ENCODE peak calls at places on chromosomes 12 and 14, in five cellular contexts. D, Q, E, K and H are unnamed samples.

GRCh38 chr12:53060721-53061276 is 10.9 kb downstream of the TNS2 start:
- DNase-seq in E (no peak), D (peak; percentile 49), K (no peak), Q (no peak), H (peak; percentile 64)

GRCh38 chr12:57430931-57431566 is at the start of gene R3HDM2:
- DNase-seq in K (peak; percentile 96), E (peak; percentile 96), D (peak; percentile 97), Q (peak; percentile 99), H (peak; percentile 96)

GRCh38 chr14:69010632-69011031 is 31.5 kb upstream of the ACTN1 start:
- DNase-seq in Q (no peak), E (no peak), D (no peak), K (no peak), H (no peak)

GRCh38 chr14:31894351-31894750 is 182.8 kb upstream of the ARHGAP5 start:
- DNase-seq in Q (no peak), E (no peak), K (no peak), D (no peak), H (no peak)

GRCh38 chr14:24868389-24868788 is 181.6 kb downstream of the STXBP6 start:
- DNase-seq in K (no peak), E (no peak), Q (no peak), D (no peak), H (no peak)

GRCh38 chr14:50944647-50945413 is 547 bp upstream of the PYGL start:
- DNase-seq in D (peak; percentile 56), E (peak; percentile 49), Q (no peak), K (peak; percentile 35), H (peak; percentile 57)

GRCh38 chr12:70052931-70053497 is 190.2 kb upstream of the CNOT2 start:
- DNase-seq in E (peak; percentile 73), D (no peak), Q (no peak), K (peak; percentile 67), H (peak; percentile 3)

GRCh38 chr14:88551936-88552565 is 2.8 kb downstream of the PTPN21 start:
- DNase-seq in Q (peak; percentile 52), K (peak; percentile 19), E (no peak), D (peak; percentile 57), H (peak; percentile 17)

GRCh38 chr12:91902860-91903683 is 242.6 kb downstream of the BTG1 start:
- DNase-seq in Q (no peak), D (no peak), K (peak; percentile 46), E (no peak), H (no peak)

GRCh38 chr12:97235102-97235501 is 227.5 kb upstream of the RMST start:
- DNase-seq in K (no peak), Q (peak; percentile 48), D (no peak), E (no peak), H (no peak)

GRCh38 chr12:109760930-109761630 is 47.5 kb downstream of the FAM222A start:
- DNase-seq in E (peak; percentile 10), D (peak; percentile 21), Q (peak; percentile 41), K (no peak), H (no peak)

DNA sequence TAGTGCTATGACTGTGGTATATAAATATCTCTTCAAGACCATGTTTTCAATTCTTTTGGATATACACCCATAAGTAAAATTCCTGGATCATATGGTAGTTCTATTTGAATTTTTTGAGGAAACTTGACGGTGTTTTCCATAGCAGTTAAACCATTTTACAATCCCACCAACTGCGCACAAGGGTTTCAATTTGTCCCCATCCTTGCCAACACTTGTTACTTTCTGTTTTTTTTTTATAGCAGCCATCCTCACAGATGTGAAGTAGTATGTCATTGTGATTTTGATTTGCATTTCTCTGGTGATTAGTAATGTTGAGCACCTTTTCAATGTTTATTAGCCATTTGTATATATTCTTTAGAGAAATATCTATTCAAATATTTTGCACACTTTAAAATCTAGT is 14.5 kb upstream of the A2M start:
- DNase-seq in E (no peak), K (no peak), Q (no peak), D (no peak), H (no peak)
- TF ChIP-seq POLR2A in E (no peak), K (no peak), Q (no peak), D (no peak), H (no peak)

GRCh38 chr12:101750152-101750551 is 10.9 kb upstream of the SYCP3 start:
- DNase-seq in E (no peak), K (no peak), Q (no peak), D (no peak), H (no peak)
- H3K36me3 ChIP-seq in E (peaks cover 52% of the 10 kb centered on the region), K (peaks cover 21% of the 10 kb centered on the region), Q (peaks cover 26% of the 10 kb centered on the region), D (no peaks in the 10 kb centered on the region), H (peaks cover 10% of the 10 kb centered on the region)

DNA sequence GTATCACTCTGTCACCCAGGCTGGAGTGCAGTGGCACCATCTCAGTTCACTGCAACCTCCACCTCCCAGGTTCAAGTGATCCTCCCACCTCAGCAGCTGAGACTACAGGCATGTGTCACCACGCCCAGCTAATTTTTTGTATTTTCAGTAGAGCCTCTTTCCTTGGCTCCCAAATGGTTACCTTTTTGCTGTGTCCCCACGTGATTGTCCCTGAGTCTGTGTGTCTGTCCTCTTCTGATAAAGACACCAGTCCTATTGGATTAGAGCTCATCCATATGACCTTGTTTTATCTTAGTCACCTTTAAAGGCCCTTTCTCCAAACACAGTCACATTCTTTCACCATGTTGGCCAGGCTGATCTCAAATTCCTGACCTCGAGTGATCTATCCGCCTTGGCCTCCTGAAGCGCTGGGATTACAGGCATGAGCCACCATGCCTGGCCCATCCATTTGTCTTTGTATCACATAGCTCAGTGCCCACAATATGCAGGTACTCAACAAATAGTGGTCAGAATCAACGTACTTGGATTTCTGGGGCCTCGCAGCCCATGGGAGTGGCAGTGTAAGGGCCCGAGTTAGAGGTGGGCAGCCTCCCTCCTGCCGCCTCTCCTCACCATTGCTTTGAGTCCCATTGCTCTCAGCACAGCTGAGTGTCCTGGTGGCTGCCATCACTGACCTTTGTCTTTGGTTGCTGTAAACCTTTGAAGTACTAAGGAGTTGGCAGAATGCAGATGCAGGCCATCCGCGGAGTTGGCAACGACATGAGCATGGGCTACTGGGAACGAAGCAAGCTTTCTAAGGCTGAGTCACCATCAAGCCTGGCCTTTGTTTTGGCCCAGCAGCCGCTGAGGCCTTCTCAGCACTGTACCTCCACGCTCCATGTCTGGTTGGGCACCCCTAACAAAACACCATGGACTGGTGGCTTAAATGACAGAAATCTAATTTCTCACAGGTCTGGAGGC is 9.3 kb downstream of the TPCN1 start:
- DNase-seq in Q (no peak), K (no peak), E (no peak), D (peak; percentile 44), H (peak; percentile 21)
- H3K4me1 ChIP-seq in Q (peaks cover 19% of the 10 kb centered on the region), K (peaks cover 7% of the 10 kb centered on the region), E (peaks cover 43% of the 10 kb centered on the region), D (no peaks in the 10 kb centered on the region), H (peaks cover 79% of the 10 kb centered on the region)

GRCh38 chr12:27221625-27222387 is 22.3 kb upstream of the STK38L start:
- DNase-seq in E (no peak), Q (no peak), K (no peak), D (no peak), H (no peak)

GRCh38 chr12:27220988-27221345 is 23.1 kb upstream of the STK38L start:
- DNase-seq in Q (no peak), E (no peak), D (no peak), K (no peak), H (no peak)

GRCh38 chr12:27217590-27217989 is 26.5 kb upstream of the STK38L start:
- DNase-seq in K (no peak), E (no peak), Q (no peak), D (no peak), H (no peak)

GRCh38 chr12:27219693-27220056 is 24.4 kb upstream of the STK38L start:
- DNase-seq in Q (no peak), D (no peak), E (no peak), K (no peak), H (no peak)

DNA sequence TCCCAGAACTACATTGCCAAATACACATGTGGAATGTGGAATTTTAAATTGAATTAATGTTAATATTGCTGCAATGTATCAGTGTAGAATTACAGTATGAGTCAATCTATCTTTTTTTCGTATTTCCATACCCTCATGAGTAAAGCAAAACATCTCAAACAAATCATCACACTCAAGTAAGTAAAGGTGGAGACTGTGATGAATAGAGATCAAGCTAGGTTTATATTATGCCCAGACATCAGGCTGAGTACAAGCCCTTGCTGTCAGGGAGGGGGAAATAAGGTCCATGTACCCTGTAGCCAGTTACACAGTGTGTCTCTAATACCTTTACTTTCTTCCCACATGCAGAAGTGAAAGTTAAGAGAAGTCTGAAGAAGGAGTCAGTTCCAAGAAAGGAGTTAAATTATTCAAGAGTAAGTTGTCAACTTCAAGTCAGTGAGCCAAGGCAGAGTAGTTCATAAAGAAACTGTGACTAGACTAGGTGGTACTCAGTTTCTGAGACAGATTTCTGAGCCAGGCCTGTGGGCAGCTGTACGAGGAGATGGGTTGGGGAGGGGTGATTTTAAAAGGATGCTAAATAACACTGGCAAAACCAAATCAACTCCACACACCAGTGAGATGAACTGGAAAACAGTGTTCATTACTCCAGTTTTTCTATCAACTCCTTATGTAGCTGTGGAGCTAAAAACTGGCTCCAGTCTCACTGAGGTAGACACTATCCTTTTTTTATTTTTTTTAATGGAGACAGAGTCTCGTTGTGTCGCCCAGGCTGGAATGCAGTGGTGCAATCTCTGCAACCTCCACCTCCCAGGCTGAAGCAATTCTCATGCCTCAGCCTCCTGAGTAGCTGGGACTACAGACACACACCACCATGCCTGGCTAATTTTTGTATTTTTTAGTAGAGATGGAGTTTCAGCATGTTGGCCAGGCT is 23.8 kb upstream of the STK38L start:
- DNase-seq in E (no peak), Q (no peak), K (peak; percentile 28), D (no peak), H (no peak)
- TF ChIP-seq POLR2A in E (no peak), Q (no peak), K (no peak), D (no peak), H (no peak)

GRCh38 chr12:105198961-105199360 is 37.0 kb downstream of the APPL2 start:
- DNase-seq in E (no peak), D (no peak), Q (no peak), K (no peak), H (no peak)
- H3K36me3 ChIP-seq in E (peaks cover 53% of the 10 kb centered on the region), D (no peaks in the 10 kb centered on the region), Q (peaks cover 3% of the 10 kb centered on the region), K (peaks cover 69% of the 10 kb centered on the region), H (peaks cover 14% of the 10 kb centered on the region)

GRCh38 chr12:3134526-3135135 is 57.5 kb downstream of the TSPAN9 start:
- DNase-seq in K (no peak), E (no peak), Q (no peak), D (no peak), H (no peak)
- H3K4me1 ChIP-seq in K (peaks cover 21% of the 10 kb centered on the region), E (peaks cover 73% of the 10 kb centered on the region), Q (peaks cover 29% of the 10 kb centered on the region), D (no peaks in the 10 kb centered on the region), H (peaks cover 42% of the 10 kb centered on the region)

DNA sequence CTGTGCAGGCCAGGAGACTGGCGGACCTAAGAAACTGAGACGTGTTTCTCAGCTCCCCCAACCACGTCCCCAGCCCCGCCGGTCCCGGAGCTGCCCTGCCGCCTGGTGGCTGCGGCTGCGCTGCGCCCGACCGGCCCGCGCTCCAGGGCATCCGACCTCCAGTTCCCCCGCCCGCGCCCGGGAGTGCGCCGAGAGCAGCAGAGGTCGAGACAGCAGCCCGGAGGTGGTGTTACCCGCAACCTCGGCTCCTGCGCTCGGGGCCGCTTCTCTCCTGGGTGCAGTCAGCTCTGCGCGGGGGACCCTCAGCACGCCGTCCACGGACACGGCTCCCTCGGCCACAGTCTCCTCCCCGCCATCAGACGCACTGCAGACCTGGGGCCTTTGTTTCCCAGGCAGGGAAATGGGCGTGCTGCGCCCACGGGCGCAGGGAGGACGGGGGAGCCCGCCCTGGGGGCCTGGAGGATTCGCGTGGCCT is 21.6 kb upstream of the GPR132 start:
- DNase-seq in D (peak; percentile 85), E (peak; percentile 92), Q (peak; percentile 89), K (peak; percentile 71), H (peak; percentile 87)
- TF ChIP-seq POLR2A in D (no peak), E (no peak), Q (no peak), K (no peak), H (peak; percentile 22)